ENCODE peak calls at places on chromosomes 7 and 10, in ten cellular contexts. I is cardiac fibroblast, Q is A673, A is psoas muscle, K is right lobe of liver, E is heart right ventricle, H is SJSA1, D is lung, X is epithelial cell of esophagus, W is endodermal cell. C is an unnamed sample.

GRCh38 chr7:43594020-43594419 is 11.1 kb downstream of the STK17A start:
- DNase-seq in D (no peak), W (no peak), K (no peak), H (no peak), A (no peak), Q (no peak), X (no peak), I (no peak), E (no peak), C (no peak)

GRCh38 chr10:120584786-120585185 is 127.8 kb downstream of the PLPP4 start:
- DNase-seq in H (peak; percentile 1), D (no peak), I (no peak), K (no peak), A (no peak), Q (no peak), E (no peak), W (no peak), X (no peak), C (no peak)

GRCh38 chr10:121536271-121536918 is 61.8 kb downstream of the FGFR2 start:
- DNase-seq in E (no peak), I (no peak), K (peak; percentile 64), D (no peak), H (no peak), A (no peak), X (peak; percentile 62), W (no peak), Q (no peak), C (no peak)

GRCh38 chr7:43649755-43650274 is 66.9 kb downstream of the STK17A start:
- DNase-seq in A (no peak), D (no peak), W (no peak), H (no peak), E (no peak), Q (no peak), I (peak; percentile 31), X (peak; percentile 61), K (no peak), C (no peak)

GRCh38 chr7:147472556-147472955 is 1118.0 kb upstream of the C7orf33 start:
- DNase-seq in X (no peak), H (no peak), E (no peak), A (no peak), I (no peak), K (no peak), Q (no peak), D (no peak), W (no peak), C (no peak)

GRCh38 chr7:130883928-130884327 is 149.9 kb upstream of the KLF14 start:
- DNase-seq in H (no peak), Q (no peak), W (no peak), X (no peak), A (no peak), I (no peak), E (no peak), K (no peak), D (no peak), C (no peak)

GRCh38 chr10:22103701-22104100 is 100.2 kb upstream of the DNAJC1 start:
- DNase-seq in E (no peak), I (peak; percentile 21), K (no peak), X (peak; percentile 33), W (peak; percentile 56), Q (peak; percentile 4), A (no peak), H (no peak), D (no peak), C (no peak)

GRCh38 chr10:26890956-26891355 is 30.2 kb upstream of the ABI1 start:
- DNase-seq in D (peak; percentile 36), H (peak; percentile 56), Q (peak; percentile 90), K (no peak), W (peak; percentile 89), A (no peak), E (no peak), I (peak; percentile 77), X (peak; percentile 82), C (peak; percentile 85)

GRCh38 chr10:117257701-117258100 is 16.8 kb downstream of the SLC18A2 start:
- DNase-seq in I (no peak), D (no peak), A (no peak), E (no peak), K (no peak), X (no peak), Q (no peak), H (no peak), W (no peak), C (no peak)

GRCh38 chr7:2924866-2925840 is 81.0 kb upstream of the GNA12 start:
- DNase-seq in X (no peak), E (no peak), I (no peak), W (peak; percentile 26), A (no peak), Q (peak; percentile 37), D (no peak), H (no peak), K (no peak), C (no peak)

GRCh38 chr10:66783296-66783695 is 142.5 kb upstream of the LRRTM3 start:
- DNase-seq in A (no peak), H (no peak), X (peak; percentile 2), W (no peak), I (peak; percentile 50), K (no peak), D (no peak), E (no peak), Q (no peak), C (no peak)

GRCh38 chr7:28130277-28130676 is 50.3 kb downstream of the JAZF1 start:
- DNase-seq in K (no peak), I (peak; percentile 57), A (no peak), Q (no peak), E (no peak), D (no peak), H (peak; percentile 70), W (no peak), X (no peak), C (no peak)

GRCh38 chr10:73650537-73651331 is 5.1 kb downstream of the SYNPO2L start:
- DNase-seq in X (peak; percentile 76), H (no peak), Q (no peak), A (peak; percentile 81), E (peak; percentile 81), I (peak; percentile 86), W (no peak), D (no peak), K (no peak), C (no peak)

GRCh38 chr10:132684164-132684891 is 101.6 kb downstream of the NKX6-2 start:
- DNase-seq in K (peak; percentile 29), I (peak; percentile 57), D (no peak), X (peak; percentile 67), Q (no peak), W (peak; percentile 35), H (peak; percentile 65), E (no peak), A (peak; percentile 4), C (no peak)

GRCh38 chr10:52703451-52703850 is 69.1 kb downstream of the MBL2 start:
- DNase-seq in A (no peak), D (no peak), Q (no peak), I (no peak), H (no peak), X (no peak), K (no peak), W (no peak), E (no peak), C (no peak)

GRCh38 chr10:3068201-3068967 is 1.0 kb downstream of the PFKP start:
- DNase-seq in A (peak; percentile 70), X (peak; percentile 43), Q (peak; percentile 83), H (peak; percentile 67), W (peak; percentile 81), I (peak; percentile 70), D (peak; percentile 60), K (no peak), E (peak; percentile 60), C (no peak)

GRCh38 chr7:14233026-14233897 is 243.8 kb upstream of the ETV1 start:
- DNase-seq in Q (peak; percentile 13), H (no peak), I (peak; percentile 59), W (peak; percentile 51), A (no peak), X (peak; percentile 45), D (no peak), K (no peak), E (no peak), C (no peak)

GRCh38 chr7:95545007-95545615 is 51.2 kb downstream of the PDK4 start:
- DNase-seq in K (peak; percentile 64), E (peak; percentile 69), W (peak; percentile 61), A (no peak), Q (peak; percentile 39), D (no peak), X (peak; percentile 71), I (peak; percentile 85), H (no peak), C (peak; percentile 83)
- H3K4me3 ChIP-seq in K (no peak overlapping the region), E (no peak overlapping the region), W (no peak overlapping the region), A (peak overlapping the region; percentile 59), Q (no peak overlapping the region), D (no peak overlapping the region), X (peak overlapping the region; percentile 16), I (peak overlapping the region; percentile 11), H (peak overlapping the region; percentile 22), C (no peak overlapping the region)

GRCh38 chr7:106774213-106774767 is 90.8 kb upstream of the PIK3CG start:
- DNase-seq in E (no peak), A (no peak), K (no peak), D (no peak), I (no peak), H (no peak), W (no peak), Q (no peak), X (no peak), C (no peak)
- H3K4me3 ChIP-seq in E (no peak overlapping the region), A (no peak overlapping the region), K (no peak overlapping the region), D (no peak overlapping the region), I (no peak overlapping the region), H (peak overlapping the region; percentile 40), W (peak overlapping the region; percentile 32), Q (no peak overlapping the region), X (no peak overlapping the region), C (no peak overlapping the region)

GRCh38 chr10:99537381-99538286 is 4.9 kb downstream of the NKX2-3 start:
- DNase-seq in E (no peak), X (no peak), A (no peak), Q (no peak), K (no peak), W (peak; percentile 81), D (no peak), I (no peak), H (no peak), C (no peak)
- H3K4me3 ChIP-seq in E (no peak overlapping the region), X (no peak overlapping the region), A (peak overlapping the region; percentile 49), Q (no peak overlapping the region), K (no peak overlapping the region), W (no peak overlapping the region), D (no peak overlapping the region), I (no peak overlapping the region), H (no peak overlapping the region), C (no peak overlapping the region)

DNA sequence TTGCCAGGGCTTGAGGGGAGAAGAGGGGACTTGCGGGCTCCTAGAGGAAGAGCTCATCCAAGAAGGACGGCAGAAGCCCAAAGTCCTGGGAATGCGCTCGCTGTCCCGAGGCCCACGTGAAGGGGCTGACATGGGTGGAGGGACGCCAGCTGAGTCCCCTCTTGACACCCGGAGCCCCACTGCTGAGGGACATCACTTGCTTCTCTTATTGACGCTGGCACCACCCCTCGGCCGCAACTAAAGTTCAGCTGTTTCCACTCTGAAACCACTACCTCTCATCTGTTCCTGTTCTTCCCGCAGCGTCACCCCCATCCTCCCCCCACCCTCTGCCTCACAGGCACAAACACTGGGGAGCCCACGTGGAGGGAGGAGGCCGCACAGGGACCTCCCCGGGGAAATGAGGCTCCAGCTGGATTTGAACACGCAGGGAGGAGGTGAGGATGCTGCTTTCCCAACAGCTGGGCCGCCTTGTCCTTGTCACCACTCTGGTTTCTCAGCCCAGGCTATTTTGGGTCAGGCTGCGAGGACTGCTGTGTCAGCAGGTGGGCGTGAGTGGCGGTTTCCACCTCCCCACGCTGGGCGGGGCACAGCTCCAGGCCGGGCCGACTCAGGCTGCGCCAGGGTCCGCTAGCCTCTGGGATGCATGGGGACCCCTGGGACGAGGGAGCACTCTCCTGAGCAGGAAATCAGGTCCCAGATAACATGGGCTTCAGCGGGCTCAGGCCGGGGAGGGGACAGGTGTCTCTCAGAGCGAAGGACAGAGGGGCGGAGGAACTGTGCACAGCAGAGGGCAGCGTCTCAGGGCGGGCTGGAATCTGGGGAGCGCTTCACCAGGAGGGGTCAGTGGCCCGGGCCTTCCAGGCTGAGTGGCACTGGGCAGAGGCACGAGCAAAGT is 156.3 kb downstream of the ZNF248 start:
- DNase-seq in W (no peak), D (no peak), E (no peak), I (no peak), Q (no peak), A (no peak), K (no peak), X (no peak), H (peak; percentile 36), C (no peak)
- H3K4me3 ChIP-seq in W (no peak overlapping the region), D (no peak overlapping the region), E (no peak overlapping the region), I (no peak overlapping the region), Q (no peak overlapping the region), A (no peak overlapping the region), K (no peak overlapping the region), X (no peak overlapping the region), H (no peak overlapping the region), C (no peak overlapping the region)

C was measured in LNCaP clone FGC.